ENCODE peak calls at places on chromosomes 11 and 22, in four cellular contexts. O is GM23338, L is HCT116, P is OCI-LY7. T is an unnamed sample.
A peak's percentile ranks its signal among the peaks of the same experiment; 100 is the strongest.

GRCh38 chr11:113681711-113682410 is 24.2 kb downstream of the TMPRSS5 start:
- DNase-seq in O (no peak), L (no peak), P (no peak), T (no peak)

GRCh38 chr11:14203392-14203791 is 155.6 kb downstream of the RRAS2 start:
- DNase-seq in O (no peak), L (no peak), P (no peak), T (no peak)

GRCh38 chr11:36702330-36703054 is 104.5 kb upstream of the RAG2 start:
- DNase-seq in O (peak; percentile 85), L (peak; percentile 66), P (peak; percentile 46), T (peak; percentile 72)

GRCh38 chr11:75029836-75030631 is 41.3 kb downstream of the NEU3 start:
- DNase-seq in O (no peak), L (no peak), P (no peak), T (peak; percentile 34)

GRCh38 chr11:3090096-3090901 is 33.1 kb upstream of the CARS1 start:
- DNase-seq in O (no peak), L (no peak), P (no peak), T (no peak)

GRCh38 chr22:22091400-22091878 is 108.9 kb upstream of the TOP3B start:
- DNase-seq in O (no peak), L (no peak), P (no peak), T (no peak)

GRCh38 chr11:10807629-10808552 is 835 bp downstream of the EIF4G2 start:
- DNase-seq in O (peak; percentile 49), L (no peak), P (peak; percentile 63), T (peak; percentile 78)

GRCh38 chr11:70882716-70883085 is 369.7 kb downstream of the SHANK2 start:
- DNase-seq in O (no peak), L (no peak), P (no peak), T (no peak)

GRCh38 chr11:33829430-33830141 is 55.3 kb upstream of the FBXO3 start:
- DNase-seq in O (peak; percentile 83), L (peak; percentile 40), P (peak; percentile 51), T (peak; percentile 84)

GRCh38 chr11:74019104-74019738 is 10.3 kb upstream of the UCP3 start:
- DNase-seq in O (no peak), L (no peak), P (no peak), T (peak; percentile 15)

GRCh38 chr11:77403228-77403627 is 70.7 kb downstream of the PAK1 start:
- DNase-seq in O (no peak), L (no peak), P (no peak), T (peak; percentile 36)

GRCh38 chr11:110565690-110566336 is 136.1 kb downstream of the FDX1 start:
- DNase-seq in O (peak; percentile 13), L (no peak), P (no peak), T (no peak)

GRCh38 chr11:134579709-134580634 is 167.9 kb upstream of the B3GAT1 start:
- DNase-seq in O (no peak), L (no peak), P (no peak), T (no peak)

GRCh38 chr11:9138612-9139579 is 47.5 kb upstream of the SCUBE2 start:
- DNase-seq in O (no peak), L (peak; percentile 75), P (no peak), T (peak; percentile 93)

GRCh38 chr22:32781695-32782094 is 19.8 kb upstream of the TIMP3 start:
- DNase-seq in O (no peak), L (no peak), P (no peak), T (no peak)

GRCh38 chr11:71420455-71421241 is 27.5 kb downstream of the DHCR7 start:
- DNase-seq in O (peak; percentile 88), L (peak; percentile 56), P (peak; percentile 81), T (peak; percentile 56)

GRCh38 chr11:134068829-134069425 is at the start of gene JAM3:
- DNase-seq in O (peak; percentile 96), L (no peak), P (peak; percentile 44), T (peak; percentile 99)

GRCh38 chr22:39188809-39189208 is 36.3 kb upstream of the CBX7 start:
- DNase-seq in O (no peak), L (no peak), P (no peak), T (no peak)

GRCh38 chr11:120929090-120929489 is 94.8 kb upstream of the TBCEL start:
- DNase-seq in O (no peak), L (no peak), P (no peak), T (peak; percentile 87)

GRCh38 chr11:60810583-60810982 is 25.4 kb downstream of the MS4A10 start:
- DNase-seq in O (no peak), L (no peak), P (no peak), T (no peak)

GRCh38 chr11:89433278-89433677 is 57.9 kb downstream of the NOX4 start:
- DNase-seq in O (no peak), L (no peak), P (no peak), T (no peak)

GRCh38 chr11:94623120-94623735 is 56.1 kb downstream of the PIWIL4 start:
- DNase-seq in O (peak; percentile 94), L (peak; percentile 88), P (peak; percentile 63), T (peak; percentile 74)

GRCh38 chr11:56659755-56660154 is 3.7 kb upstream of the OR5AR1 start:
- DNase-seq in O (peak; percentile 89), L (no peak), P (no peak), T (no peak)

GRCh38 chr11:1283906-1284305 is 25.5 kb downstream of the TOLLIP start:
- DNase-seq in O (no peak), L (no peak), P (no peak), T (no peak)
- H3K36me3 ChIP-seq in O (no peaks in the 10 kb centered on the region), L (no peaks in the 10 kb centered on the region), P (peaks cover 18% of the 10 kb centered on the region), T (no peaks in the 10 kb centered on the region)

GRCh38 chr22:19631899-19632670 is 82.2 kb upstream of the SEPTIN5 start:
- DNase-seq in O (peak; percentile 85), L (peak; percentile 55), P (peak; percentile 33), T (peak; percentile 54)
- H3K4me2 ChIP-seq in O (no peak overlapping the region), L (peak overlapping the region; percentile 49), P (no peak overlapping the region), T (no peak overlapping the region)

GRCh38 chr11:35138949-35139881 is at the start of gene CD44:
- DNase-seq in O (peak; percentile 71), L (peak; percentile 73), P (no peak), T (peak; percentile 96)

GRCh38 chr11:35139883-35140282 is 912 bp downstream of the CD44 start:
- DNase-seq in O (no peak), L (no peak), P (no peak), T (peak; percentile 51)

GRCh38 chr11:35138606-35138948 is 394 bp upstream of the CD44 start:
- DNase-seq in O (peak; percentile 68), L (no peak), P (no peak), T (no peak)

GRCh38 chr11:35136311-35136710 is 2.7 kb upstream of the CD44 start:
- DNase-seq in O (no peak), L (no peak), P (no peak), T (no peak)

GRCh38 chr11:35138058-35138457 is 913 bp upstream of the CD44 start:
- DNase-seq in O (no peak), L (no peak), P (no peak), T (no peak)
- H3K9me2 ChIP-seq in O (no peaks in the 10 kb centered on the region), L (no peaks in the 10 kb centered on the region), P (no peaks in the 10 kb centered on the region), T (no peaks in the 10 kb centered on the region)

GRCh38 chr11:35163707-35164496 is 24.9 kb downstream of the CD44 start:
- DNase-seq in O (peak; percentile 65), L (no peak), P (peak; percentile 65), T (no peak)

GRCh38 chr11:35168606-35169200 is 29.7 kb downstream of the CD44 start:
- DNase-seq in O (no peak), L (no peak), P (no peak), T (no peak)

GRCh38 chr11:35165416-35166368 is 26.7 kb downstream of the CD44 start:
- DNase-seq in O (no peak), L (no peak), P (peak; percentile 82), T (peak; percentile 88)

GRCh38 chr11:35167451-35167954 is 28.5 kb downstream of the CD44 start:
- DNase-seq in O (no peak), L (no peak), P (no peak), T (peak; percentile 65)

GRCh38 chr11:35166369-35167360 is 27.7 kb downstream of the CD44 start:
- DNase-seq in O (no peak), L (peak; percentile 94), P (no peak), T (peak; percentile 98)
- H3K36me3 ChIP-seq in O (no peaks in the 10 kb centered on the region), L (no peaks in the 10 kb centered on the region), P (no peaks in the 10 kb centered on the region), T (peaks cover 9% of the 10 kb centered on the region)

T was measured in GM23248.